ENCODE peak calls at places on chromosomes 1 and 21, in six cellular contexts. One of them, this sample, is unnamed.

GRCh38 chr1:12521096-12521495 is 96.9 kb downstream of the DHRS3 start:
- DNase-seq in omental fat pad: no peak
- DNase-seq in AG04450: no peak
- DNase-seq in fibroblast of mammary gland: no peak
- DNase-seq in fibroblast of lung: no peak
- DNase-seq in endodermal cell: no peak
- DNase-seq in this sample: no peak

GRCh38 chr1:158357441-158357840 is 3.7 kb downstream of the CD1E start:
- DNase-seq in omental fat pad: no peak
- DNase-seq in AG04450: no peak
- DNase-seq in fibroblast of mammary gland: no peak
- DNase-seq in fibroblast of lung: no peak
- DNase-seq in endodermal cell: no peak
- DNase-seq in this sample: no peak

GRCh38 chr21:33231526-33231925 is 1.8 kb downstream of the IFNAR2 start:
- DNase-seq in omental fat pad: no peak
- DNase-seq in AG04450: no peak
- DNase-seq in fibroblast of mammary gland: no peak
- DNase-seq in fibroblast of lung: no peak
- DNase-seq in endodermal cell: no peak
- DNase-seq in this sample: no peak

GRCh38 chr1:10968411-10968826 is 44.0 kb upstream of the TARDBP start:
- DNase-seq in omental fat pad: no peak
- DNase-seq in AG04450: no peak
- DNase-seq in fibroblast of mammary gland: no peak
- DNase-seq in fibroblast of lung: no peak
- DNase-seq in endodermal cell: peak
- DNase-seq in this sample: no peak

GRCh38 chr1:97902067-97902466 is 18.8 kb downstream of the DPYD start:
- DNase-seq in omental fat pad: no peak
- DNase-seq in AG04450: no peak
- DNase-seq in fibroblast of mammary gland: peak
- DNase-seq in fibroblast of lung: no peak
- DNase-seq in endodermal cell: no peak
- DNase-seq in this sample: no peak

GRCh38 chr1:37811027-37811655 is 3.1 kb upstream of the YRDC start:
- DNase-seq in omental fat pad: no peak
- DNase-seq in AG04450: no peak
- DNase-seq in fibroblast of mammary gland: peak
- DNase-seq in fibroblast of lung: peak
- DNase-seq in endodermal cell: peak
- DNase-seq in this sample: no peak

GRCh38 chr1:36327421-36328087 is 4.1 kb upstream of the EVA1B start:
- DNase-seq in omental fat pad: no peak
- DNase-seq in AG04450: no peak
- DNase-seq in fibroblast of mammary gland: peak
- DNase-seq in fibroblast of lung: no peak
- DNase-seq in endodermal cell: no peak
- DNase-seq in this sample: no peak

GRCh38 chr1:154154534-154155181 is at the start of gene NUP210L:
- DNase-seq in omental fat pad: peak
- DNase-seq in AG04450: peak
- DNase-seq in fibroblast of mammary gland: peak
- DNase-seq in fibroblast of lung: peak
- DNase-seq in endodermal cell: peak
- DNase-seq in this sample: no peak

GRCh38 chr1:213061263-213061662 is 10.2 kb downstream of the RPS6KC1 start:
- DNase-seq in omental fat pad: no peak
- DNase-seq in AG04450: no peak
- DNase-seq in fibroblast of mammary gland: no peak
- DNase-seq in fibroblast of lung: no peak
- DNase-seq in endodermal cell: peak
- DNase-seq in this sample: no peak

GRCh38 chr1:67336157-67336556 is 28.5 kb downstream of the IL12RB2 start:
- DNase-seq in omental fat pad: no peak
- DNase-seq in AG04450: no peak
- DNase-seq in fibroblast of mammary gland: no peak
- DNase-seq in fibroblast of lung: no peak
- DNase-seq in endodermal cell: no peak
- DNase-seq in this sample: no peak

GRCh38 chr21:31983120-31983519 is 110.3 kb downstream of the HUNK start:
- DNase-seq in omental fat pad: no peak
- DNase-seq in AG04450: no peak
- DNase-seq in fibroblast of mammary gland: no peak
- DNase-seq in fibroblast of lung: no peak
- DNase-seq in endodermal cell: no peak
- DNase-seq in this sample: peak

GRCh38 chr1:2628191-2628932 is 4.5 kb downstream of the MMEL1 start:
- DNase-seq in omental fat pad: no peak
- DNase-seq in AG04450: no peak
- DNase-seq in fibroblast of mammary gland: no peak
- DNase-seq in fibroblast of lung: no peak
- DNase-seq in endodermal cell: peak
- DNase-seq in this sample: no peak

GRCh38 chr1:3440711-3441389 is 13.6 kb upstream of the ARHGEF16 start:
- DNase-seq in omental fat pad: no peak
- DNase-seq in AG04450: no peak
- DNase-seq in fibroblast of mammary gland: no peak
- DNase-seq in fibroblast of lung: no peak
- DNase-seq in endodermal cell: no peak
- DNase-seq in this sample: no peak

GRCh38 chr1:2150836-2151235 is 43.7 kb downstream of the FAAP20 start:
- DNase-seq in omental fat pad: no peak
- DNase-seq in AG04450: no peak
- DNase-seq in fibroblast of mammary gland: no peak
- DNase-seq in fibroblast of lung: no peak
- DNase-seq in endodermal cell: no peak
- DNase-seq in this sample: no peak

GRCh38 chr1:11804666-11805453 is 904 bp downstream of the MTHFR start:
- DNase-seq in omental fat pad: no peak
- DNase-seq in AG04450: no peak
- DNase-seq in fibroblast of mammary gland: peak
- DNase-seq in fibroblast of lung: peak
- DNase-seq in endodermal cell: no peak
- DNase-seq in this sample: no peak

GRCh38 chr1:155012052-155012546 is 9.5 kb downstream of the ZBTB7B start:
- DNase-seq in omental fat pad: peak
- DNase-seq in AG04450: no peak
- DNase-seq in fibroblast of mammary gland: peak
- DNase-seq in fibroblast of lung: peak
- DNase-seq in endodermal cell: peak
- DNase-seq in this sample: no peak

GRCh38 chr1:69138172-69138571 is 429.6 kb upstream of the LRRC7 start:
- DNase-seq in omental fat pad: no peak
- DNase-seq in AG04450: no peak
- DNase-seq in fibroblast of mammary gland: no peak
- DNase-seq in fibroblast of lung: no peak
- DNase-seq in endodermal cell: no peak
- DNase-seq in this sample: no peak

GRCh38 chr1:153791856-153792253 is 16.6 kb downstream of the SLC27A3 start:
- DNase-seq in omental fat pad: no peak
- DNase-seq in AG04450: peak
- DNase-seq in fibroblast of mammary gland: peak
- DNase-seq in fibroblast of lung: peak
- DNase-seq in endodermal cell: no peak
- DNase-seq in this sample: no peak

GRCh38 chr1:70993841-70994240 is 53.8 kb downstream of the PTGER3 start:
- DNase-seq in omental fat pad: no peak
- DNase-seq in AG04450: no peak
- DNase-seq in fibroblast of mammary gland: no peak
- DNase-seq in fibroblast of lung: no peak
- DNase-seq in endodermal cell: no peak
- DNase-seq in this sample: no peak

GRCh38 chr1:113975211-113975895 is 3.9 kb upstream of the OLFML3 start:
- DNase-seq in omental fat pad: no peak
- DNase-seq in AG04450: no peak
- DNase-seq in fibroblast of mammary gland: no peak
- DNase-seq in fibroblast of lung: no peak
- DNase-seq in endodermal cell: no peak
- DNase-seq in this sample: no peak

GRCh38 chr1:15836772-15837669 is 10.5 kb upstream of the SPEN start:
- DNase-seq in omental fat pad: no peak
- DNase-seq in AG04450: no peak
- DNase-seq in fibroblast of mammary gland: no peak
- DNase-seq in fibroblast of lung: no peak
- DNase-seq in endodermal cell: peak
- DNase-seq in this sample: no peak

GRCh38 chr1:38534473-38534823 is 325.1 kb downstream of the RRAGC start:
- DNase-seq in omental fat pad: no peak
- DNase-seq in AG04450: no peak
- DNase-seq in fibroblast of mammary gland: no peak
- DNase-seq in fibroblast of lung: no peak
- DNase-seq in endodermal cell: no peak
- DNase-seq in this sample: no peak

GRCh38 chr1:182565537-182565936 is 23.5 kb downstream of the RNASEL start:
- DNase-seq in omental fat pad: no peak
- DNase-seq in AG04450: no peak
- DNase-seq in fibroblast of mammary gland: no peak
- DNase-seq in fibroblast of lung: peak
- DNase-seq in endodermal cell: no peak
- DNase-seq in this sample: no peak

GRCh38 chr21:10425856-10426255 is 95.5 kb upstream of the TPTE start:
- DNase-seq in omental fat pad: no peak
- DNase-seq in AG04450: no peak
- DNase-seq in fibroblast of mammary gland: no peak
- DNase-seq in fibroblast of lung: no peak
- DNase-seq in endodermal cell: no peak
- DNase-seq in this sample: no peak

GRCh38 chr1:186409091-186409490 is 33.5 kb downstream of the ODR4 start:
- DNase-seq in omental fat pad: no peak
- DNase-seq in AG04450: no peak
- DNase-seq in fibroblast of mammary gland: no peak
- DNase-seq in fibroblast of lung: no peak
- DNase-seq in endodermal cell: no peak
- DNase-seq in this sample: no peak

GRCh38 chr21:15121655-15122120 is 56.9 kb upstream of the NRIP1 start:
- DNase-seq in omental fat pad: no peak
- DNase-seq in AG04450: peak
- DNase-seq in fibroblast of mammary gland: peak
- DNase-seq in fibroblast of lung: peak
- DNase-seq in endodermal cell: peak
- DNase-seq in this sample: peak

GRCh38 chr1:31980835-31981782 is 32.6 kb upstream of the KHDRBS1 start:
- DNase-seq in omental fat pad: no peak
- DNase-seq in AG04450: no peak
- DNase-seq in fibroblast of mammary gland: no peak
- DNase-seq in fibroblast of lung: no peak
- DNase-seq in endodermal cell: no peak
- DNase-seq in this sample: no peak
- TF ChIP-seq CTCF in omental fat pad: no peak
- TF ChIP-seq CTCF in AG04450: no peak
- TF ChIP-seq CTCF in fibroblast of mammary gland: no peak
- TF ChIP-seq CTCF in fibroblast of lung: no peak
- TF ChIP-seq CTCF in endodermal cell: no peak
- TF ChIP-seq CTCF in this sample: no peak

DNA sequence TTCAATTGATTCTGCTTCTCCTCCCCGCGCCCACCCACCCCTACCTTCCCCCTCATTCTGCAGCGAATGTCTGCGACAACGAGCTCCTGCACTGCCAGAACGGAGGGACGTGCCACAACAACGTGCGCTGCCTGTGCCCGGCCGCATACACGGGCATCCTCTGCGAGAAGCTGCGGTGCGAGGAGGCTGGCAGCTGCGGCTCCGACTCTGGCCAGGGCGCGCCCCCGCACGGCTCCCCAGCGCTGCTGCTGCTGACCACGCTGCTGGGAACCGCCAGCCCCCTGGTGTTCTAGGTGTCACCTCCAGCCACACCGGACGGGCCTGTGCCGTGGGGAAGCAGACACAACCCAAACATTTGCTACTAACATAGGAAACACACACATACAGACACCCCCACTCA is 339.7 kb downstream of the NTNG1 start:
- DNase-seq in omental fat pad: no peak
- DNase-seq in AG04450: no peak
- DNase-seq in fibroblast of mammary gland: no peak
- DNase-seq in fibroblast of lung: peak
- DNase-seq in endodermal cell: no peak
- DNase-seq in this sample: no peak
- TF ChIP-seq CTCF in omental fat pad: no peak
- TF ChIP-seq CTCF in AG04450: no peak
- TF ChIP-seq CTCF in fibroblast of mammary gland: no peak
- TF ChIP-seq CTCF in fibroblast of lung: no peak
- TF ChIP-seq CTCF in endodermal cell: no peak
- TF ChIP-seq CTCF in this sample: peak

GRCh38 chr1:197519741-197520334 is 251.8 kb downstream of the CRB1 start:
- DNase-seq in omental fat pad: no peak
- DNase-seq in AG04450: no peak
- DNase-seq in fibroblast of mammary gland: peak
- DNase-seq in fibroblast of lung: peak
- DNase-seq in endodermal cell: no peak
- DNase-seq in this sample: no peak
- TF ChIP-seq CTCF in omental fat pad: no peak
- TF ChIP-seq CTCF in AG04450: peak
- TF ChIP-seq CTCF in fibroblast of mammary gland: peak
- TF ChIP-seq CTCF in fibroblast of lung: no peak
- TF ChIP-seq CTCF in endodermal cell: peak
- TF ChIP-seq CTCF in this sample: peak

DNA sequence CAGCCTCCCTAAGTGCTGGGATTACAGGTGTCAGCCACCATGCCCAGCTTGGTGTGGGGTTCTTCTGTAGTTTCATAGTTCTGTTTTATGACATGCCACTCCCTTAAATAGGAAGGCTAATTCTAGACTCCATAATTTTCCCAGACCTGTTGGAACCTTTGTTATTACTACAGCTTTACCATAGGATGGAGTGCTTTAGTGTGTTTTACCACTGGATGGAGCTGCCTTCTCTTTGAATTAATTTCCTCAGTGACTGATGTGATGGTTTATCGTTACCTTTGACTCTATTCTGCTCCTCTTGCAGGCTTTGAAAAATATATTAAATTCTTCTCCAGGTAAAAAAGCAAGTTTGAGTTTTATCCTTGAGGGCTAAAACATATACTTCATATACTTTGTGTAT is 84.6 kb upstream of the NEK7 start:
- DNase-seq in omental fat pad: no peak
- DNase-seq in AG04450: no peak
- DNase-seq in fibroblast of mammary gland: peak
- DNase-seq in fibroblast of lung: peak
- DNase-seq in endodermal cell: no peak
- DNase-seq in this sample: no peak
- TF ChIP-seq CTCF in omental fat pad: no peak
- TF ChIP-seq CTCF in AG04450: peak
- TF ChIP-seq CTCF in fibroblast of mammary gland: peak
- TF ChIP-seq CTCF in fibroblast of lung: no peak
- TF ChIP-seq CTCF in endodermal cell: peak
- TF ChIP-seq CTCF in this sample: peak

DNA sequence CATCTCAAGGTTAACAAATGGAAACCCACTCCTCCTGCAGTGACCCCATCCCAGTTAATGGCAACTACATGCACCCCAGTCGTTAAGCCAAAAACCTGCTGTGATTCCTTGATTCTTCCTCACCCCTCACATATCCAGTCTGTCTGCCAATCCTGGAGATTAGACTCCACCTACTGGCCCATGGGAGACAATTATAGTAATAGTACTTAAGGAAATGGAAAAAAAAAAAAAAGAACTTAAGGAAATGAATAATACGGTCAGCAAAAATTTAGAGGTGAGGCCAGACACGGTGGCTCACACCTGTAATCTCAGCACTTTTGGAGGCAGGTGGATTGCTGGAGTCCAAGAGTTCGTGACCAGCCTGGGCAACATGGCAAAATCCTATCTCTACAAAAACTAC is 7.0 kb downstream of the NOL9 start:
- DNase-seq in omental fat pad: no peak
- DNase-seq in AG04450: no peak
- DNase-seq in fibroblast of mammary gland: peak
- DNase-seq in fibroblast of lung: no peak
- DNase-seq in endodermal cell: no peak
- DNase-seq in this sample: no peak
- TF ChIP-seq CTCF in omental fat pad: no peak
- TF ChIP-seq CTCF in AG04450: peak
- TF ChIP-seq CTCF in fibroblast of mammary gland: no peak
- TF ChIP-seq CTCF in fibroblast of lung: no peak
- TF ChIP-seq CTCF in endodermal cell: no peak
- TF ChIP-seq CTCF in this sample: peak

This sample was measured in epithelial cell of proximal tubule.